ENCODE peak calls at places on chromosomes 2 and 18, in nine cellular contexts. One of them, this sample, is unnamed.

GRCh38 chr2:241017228-241017940 is 19.0 kb downstream of the SNED1 start:
- DNase-seq in head of caudate nucleus: peak; percentile 4
- DNase-seq in GM23248: no peak
- DNase-seq in aorta: no peak
- DNase-seq in choroid plexus epithelial cell: no peak
- DNase-seq in omental fat pad: no peak
- DNase-seq in Panc1: no peak
- DNase-seq in activated naive CD4-positive, alpha-beta T cell treated with Interleukin-2 at 50 U/mL for 16 hours: no peak
- DNase-seq in AG20443: no peak
- DNase-seq in this sample: no peak

GRCh38 chr2:147439986-147440385 is 404.8 kb upstream of the ACVR2A start:
- DNase-seq in Panc1: no peak
- DNase-seq in activated naive CD4-positive, alpha-beta T cell treated with Interleukin-2 at 50 U/mL for 16 hours: no peak
- DNase-seq in aorta: no peak
- DNase-seq in GM23248: no peak
- DNase-seq in omental fat pad: no peak
- DNase-seq in AG20443: no peak
- DNase-seq in head of caudate nucleus: no peak
- DNase-seq in choroid plexus epithelial cell: no peak
- DNase-seq in this sample: no peak

GRCh38 chr2:134836986-134837385 is 1.4 kb upstream of the ACMSD start:
- DNase-seq in choroid plexus epithelial cell: peak; percentile 37
- DNase-seq in activated naive CD4-positive, alpha-beta T cell treated with Interleukin-2 at 50 U/mL for 16 hours: no peak
- DNase-seq in omental fat pad: no peak
- DNase-seq in AG20443: peak; percentile 66
- DNase-seq in Panc1: no peak
- DNase-seq in GM23248: peak; percentile 88
- DNase-seq in head of caudate nucleus: no peak
- DNase-seq in aorta: no peak
- DNase-seq in this sample: peak; percentile 17

GRCh38 chr2:74373985-74374384 is 6.1 kb downstream of the DCTN1 start:
- DNase-seq in omental fat pad: no peak
- DNase-seq in GM23248: no peak
- DNase-seq in aorta: no peak
- DNase-seq in head of caudate nucleus: peak; percentile 49
- DNase-seq in activated naive CD4-positive, alpha-beta T cell treated with Interleukin-2 at 50 U/mL for 16 hours: no peak
- DNase-seq in choroid plexus epithelial cell: no peak
- DNase-seq in Panc1: no peak
- DNase-seq in AG20443: no peak
- DNase-seq in this sample: no peak

GRCh38 chr18:2935438-2936192 is 77.3 kb downstream of the LPIN2 start:
- DNase-seq in Panc1: no peak
- DNase-seq in choroid plexus epithelial cell: peak; percentile 67
- DNase-seq in GM23248: peak; percentile 31
- DNase-seq in omental fat pad: no peak
- DNase-seq in AG20443: no peak
- DNase-seq in aorta: no peak
- DNase-seq in head of caudate nucleus: no peak
- DNase-seq in activated naive CD4-positive, alpha-beta T cell treated with Interleukin-2 at 50 U/mL for 16 hours: no peak
- DNase-seq in this sample: peak; percentile 47

GRCh38 chr2:32772623-32773221 is 144.9 kb downstream of the TTC27 start:
- DNase-seq in Panc1: peak; percentile 42
- DNase-seq in AG20443: peak; percentile 80
- DNase-seq in aorta: no peak
- DNase-seq in omental fat pad: no peak
- DNase-seq in GM23248: peak; percentile 72
- DNase-seq in head of caudate nucleus: no peak
- DNase-seq in activated naive CD4-positive, alpha-beta T cell treated with Interleukin-2 at 50 U/mL for 16 hours: no peak
- DNase-seq in choroid plexus epithelial cell: peak; percentile 80
- DNase-seq in this sample: peak; percentile 76

GRCh38 chr2:109126501-109126860 is 2.5 kb upstream of the SH3RF3 start:
- DNase-seq in GM23248: peak; percentile 93
- DNase-seq in activated naive CD4-positive, alpha-beta T cell treated with Interleukin-2 at 50 U/mL for 16 hours: no peak
- DNase-seq in AG20443: peak; percentile 75
- DNase-seq in choroid plexus epithelial cell: peak; percentile 91
- DNase-seq in Panc1: no peak
- DNase-seq in head of caudate nucleus: no peak
- DNase-seq in aorta: peak; percentile 25
- DNase-seq in omental fat pad: no peak
- DNase-seq in this sample: peak; percentile 91

GRCh38 chr2:241980193-241980592 is 110.7 kb downstream of the RTP5 start:
- DNase-seq in GM23248: no peak
- DNase-seq in head of caudate nucleus: no peak
- DNase-seq in Panc1: no peak
- DNase-seq in choroid plexus epithelial cell: no peak
- DNase-seq in omental fat pad: no peak
- DNase-seq in aorta: no peak
- DNase-seq in activated naive CD4-positive, alpha-beta T cell treated with Interleukin-2 at 50 U/mL for 16 hours: no peak
- DNase-seq in AG20443: no peak
- DNase-seq in this sample: no peak

GRCh38 chr18:29083545-29083944 is 906.6 kb upstream of the CDH2 start:
- DNase-seq in aorta: no peak
- DNase-seq in omental fat pad: no peak
- DNase-seq in choroid plexus epithelial cell: peak; percentile 53
- DNase-seq in AG20443: peak; percentile 31
- DNase-seq in activated naive CD4-positive, alpha-beta T cell treated with Interleukin-2 at 50 U/mL for 16 hours: no peak
- DNase-seq in Panc1: no peak
- DNase-seq in GM23248: peak; percentile 44
- DNase-seq in head of caudate nucleus: no peak
- DNase-seq in this sample: no peak

GRCh38 chr2:182866095-182866460 is 359 bp downstream of the FRZB start:
- DNase-seq in GM23248: peak; percentile 47
- DNase-seq in AG20443: peak; percentile 26
- DNase-seq in Panc1: no peak
- DNase-seq in aorta: peak; percentile 80
- DNase-seq in activated naive CD4-positive, alpha-beta T cell treated with Interleukin-2 at 50 U/mL for 16 hours: no peak
- DNase-seq in omental fat pad: no peak
- DNase-seq in head of caudate nucleus: no peak
- DNase-seq in choroid plexus epithelial cell: peak; percentile 25
- DNase-seq in this sample: no peak

GRCh38 chr2:163407296-163407695 is 328.5 kb downstream of the FIGN start:
- DNase-seq in GM23248: no peak
- DNase-seq in choroid plexus epithelial cell: peak; percentile 41
- DNase-seq in Panc1: no peak
- DNase-seq in head of caudate nucleus: no peak
- DNase-seq in omental fat pad: no peak
- DNase-seq in AG20443: no peak
- DNase-seq in activated naive CD4-positive, alpha-beta T cell treated with Interleukin-2 at 50 U/mL for 16 hours: no peak
- DNase-seq in aorta: no peak
- DNase-seq in this sample: peak; percentile 75

GRCh38 chr2:31402388-31402787 is 12.2 kb downstream of the XDH start:
- DNase-seq in GM23248: peak; percentile 65
- DNase-seq in Panc1: no peak
- DNase-seq in choroid plexus epithelial cell: no peak
- DNase-seq in omental fat pad: no peak
- DNase-seq in AG20443: no peak
- DNase-seq in aorta: no peak
- DNase-seq in head of caudate nucleus: no peak
- DNase-seq in activated naive CD4-positive, alpha-beta T cell treated with Interleukin-2 at 50 U/mL for 16 hours: no peak
- DNase-seq in this sample: no peak

GRCh38 chr2:41869542-41870256 is 178.1 kb upstream of the PKDCC start:
- DNase-seq in omental fat pad: peak; percentile 77
- DNase-seq in aorta: peak; percentile 95
- DNase-seq in GM23248: peak; percentile 66
- DNase-seq in activated naive CD4-positive, alpha-beta T cell treated with Interleukin-2 at 50 U/mL for 16 hours: peak; percentile 75
- DNase-seq in AG20443: peak; percentile 80
- DNase-seq in Panc1: peak; percentile 35
- DNase-seq in choroid plexus epithelial cell: peak; percentile 79
- DNase-seq in head of caudate nucleus: peak; percentile 75
- DNase-seq in this sample: peak; percentile 77

GRCh38 chr2:240840435-240841060 is 20.5 kb upstream of the KIF1A start:
- DNase-seq in GM23248: peak; percentile 86
- DNase-seq in Panc1: peak; percentile 25
- DNase-seq in activated naive CD4-positive, alpha-beta T cell treated with Interleukin-2 at 50 U/mL for 16 hours: no peak
- DNase-seq in choroid plexus epithelial cell: peak; percentile 76
- DNase-seq in head of caudate nucleus: peak; percentile 77
- DNase-seq in AG20443: peak; percentile 92
- DNase-seq in omental fat pad: no peak
- DNase-seq in aorta: no peak
- DNase-seq in this sample: peak; percentile 65

GRCh38 chr18:9665311-9665710 is 42.8 kb upstream of the RAB31 start:
- DNase-seq in AG20443: no peak
- DNase-seq in GM23248: no peak
- DNase-seq in omental fat pad: no peak
- DNase-seq in head of caudate nucleus: no peak
- DNase-seq in activated naive CD4-positive, alpha-beta T cell treated with Interleukin-2 at 50 U/mL for 16 hours: no peak
- DNase-seq in aorta: no peak
- DNase-seq in choroid plexus epithelial cell: peak; percentile 21
- DNase-seq in Panc1: no peak
- DNase-seq in this sample: no peak

GRCh38 chr2:101718993-101719571 is 21.6 kb downstream of the MAP4K4 start:
- DNase-seq in activated naive CD4-positive, alpha-beta T cell treated with Interleukin-2 at 50 U/mL for 16 hours: peak; percentile 67
- DNase-seq in AG20443: peak; percentile 25
- DNase-seq in head of caudate nucleus: no peak
- DNase-seq in aorta: no peak
- DNase-seq in Panc1: no peak
- DNase-seq in GM23248: peak; percentile 50
- DNase-seq in omental fat pad: no peak
- DNase-seq in choroid plexus epithelial cell: no peak
- DNase-seq in this sample: no peak

GRCh38 chr2:230872968-230873669 is 8.4 kb downstream of the ITM2C start:
- DNase-seq in choroid plexus epithelial cell: no peak
- DNase-seq in GM23248: no peak
- DNase-seq in omental fat pad: no peak
- DNase-seq in activated naive CD4-positive, alpha-beta T cell treated with Interleukin-2 at 50 U/mL for 16 hours: no peak
- DNase-seq in AG20443: no peak
- DNase-seq in Panc1: no peak
- DNase-seq in aorta: no peak
- DNase-seq in head of caudate nucleus: no peak
- DNase-seq in this sample: no peak

GRCh38 chr2:70907130-70907756 is 28.5 kb upstream of the ATP6V1B1 start:
- DNase-seq in head of caudate nucleus: no peak
- DNase-seq in omental fat pad: no peak
- DNase-seq in AG20443: no peak
- DNase-seq in choroid plexus epithelial cell: peak; percentile 25
- DNase-seq in aorta: no peak
- DNase-seq in activated naive CD4-positive, alpha-beta T cell treated with Interleukin-2 at 50 U/mL for 16 hours: no peak
- DNase-seq in Panc1: no peak
- DNase-seq in GM23248: no peak
- DNase-seq in this sample: peak; percentile 68

GRCh38 chr18:63067939-63068338 is 251.6 kb downstream of the BCL2 start:
- DNase-seq in omental fat pad: no peak
- DNase-seq in head of caudate nucleus: no peak
- DNase-seq in activated naive CD4-positive, alpha-beta T cell treated with Interleukin-2 at 50 U/mL for 16 hours: no peak
- DNase-seq in Panc1: no peak
- DNase-seq in AG20443: no peak
- DNase-seq in choroid plexus epithelial cell: no peak
- DNase-seq in aorta: no peak
- DNase-seq in GM23248: no peak
- DNase-seq in this sample: no peak

GRCh38 chr2:231221761-231222160 is 23.3 kb downstream of the ARMC9 start:
- DNase-seq in omental fat pad: no peak
- DNase-seq in activated naive CD4-positive, alpha-beta T cell treated with Interleukin-2 at 50 U/mL for 16 hours: no peak
- DNase-seq in AG20443: no peak
- DNase-seq in aorta: no peak
- DNase-seq in Panc1: no peak
- DNase-seq in choroid plexus epithelial cell: no peak
- DNase-seq in GM23248: no peak
- DNase-seq in head of caudate nucleus: no peak
- DNase-seq in this sample: no peak

GRCh38 chr2:72115361-72116080 is 32.1 kb downstream of the CYP26B1 start:
- DNase-seq in Panc1: peak; percentile 58
- DNase-seq in choroid plexus epithelial cell: peak; percentile 83
- DNase-seq in AG20443: peak; percentile 97
- DNase-seq in omental fat pad: peak; percentile 51
- DNase-seq in GM23248: peak; percentile 94
- DNase-seq in head of caudate nucleus: peak; percentile 64
- DNase-seq in aorta: peak; percentile 94
- DNase-seq in activated naive CD4-positive, alpha-beta T cell treated with Interleukin-2 at 50 U/mL for 16 hours: no peak
- DNase-seq in this sample: peak; percentile 51

GRCh38 chr2:209463835-209464234 is 40.0 kb downstream of the MAP2 start:
- DNase-seq in GM23248: no peak
- DNase-seq in omental fat pad: no peak
- DNase-seq in Panc1: no peak
- DNase-seq in head of caudate nucleus: no peak
- DNase-seq in activated naive CD4-positive, alpha-beta T cell treated with Interleukin-2 at 50 U/mL for 16 hours: no peak
- DNase-seq in AG20443: no peak
- DNase-seq in aorta: no peak
- DNase-seq in choroid plexus epithelial cell: no peak
- DNase-seq in this sample: no peak

GRCh38 chr2:98037206-98037605 is 41.5 kb upstream of the TMEM131 start:
- DNase-seq in aorta: no peak
- DNase-seq in GM23248: no peak
- DNase-seq in choroid plexus epithelial cell: no peak
- DNase-seq in AG20443: no peak
- DNase-seq in Panc1: no peak
- DNase-seq in head of caudate nucleus: no peak
- DNase-seq in activated naive CD4-positive, alpha-beta T cell treated with Interleukin-2 at 50 U/mL for 16 hours: no peak
- DNase-seq in omental fat pad: no peak
- DNase-seq in this sample: no peak

GRCh38 chr18:21262979-21263378 is 20.9 kb downstream of the GREB1L start:
- DNase-seq in omental fat pad: no peak
- DNase-seq in activated naive CD4-positive, alpha-beta T cell treated with Interleukin-2 at 50 U/mL for 16 hours: no peak
- DNase-seq in Panc1: no peak
- DNase-seq in aorta: no peak
- DNase-seq in head of caudate nucleus: peak; percentile 20
- DNase-seq in AG20443: no peak
- DNase-seq in choroid plexus epithelial cell: no peak
- DNase-seq in GM23248: no peak
- DNase-seq in this sample: no peak

GRCh38 chr18:35032113-35032512 is 9.1 kb upstream of the MAPRE2 start:
- DNase-seq in GM23248: no peak
- DNase-seq in activated naive CD4-positive, alpha-beta T cell treated with Interleukin-2 at 50 U/mL for 16 hours: no peak
- DNase-seq in head of caudate nucleus: no peak
- DNase-seq in omental fat pad: no peak
- DNase-seq in aorta: no peak
- DNase-seq in choroid plexus epithelial cell: no peak
- DNase-seq in AG20443: no peak
- DNase-seq in Panc1: no peak
- DNase-seq in this sample: no peak

GRCh38 chr2:72007402-72007801 is 140.3 kb downstream of the CYP26B1 start:
- DNase-seq in AG20443: peak; percentile 4
- DNase-seq in GM23248: no peak
- DNase-seq in aorta: peak; percentile 51
- DNase-seq in head of caudate nucleus: no peak
- DNase-seq in Panc1: no peak
- DNase-seq in choroid plexus epithelial cell: no peak
- DNase-seq in activated naive CD4-positive, alpha-beta T cell treated with Interleukin-2 at 50 U/mL for 16 hours: no peak
- DNase-seq in omental fat pad: no peak
- DNase-seq in this sample: no peak

GRCh38 chr2:26805241-26805676 is 19.4 kb downstream of the CENPA start:
- DNase-seq in GM23248: peak; percentile 94
- DNase-seq in AG20443: peak; percentile 60
- DNase-seq in choroid plexus epithelial cell: peak; percentile 61
- DNase-seq in head of caudate nucleus: no peak
- DNase-seq in activated naive CD4-positive, alpha-beta T cell treated with Interleukin-2 at 50 U/mL for 16 hours: no peak
- DNase-seq in omental fat pad: no peak
- DNase-seq in Panc1: no peak
- DNase-seq in aorta: no peak
- DNase-seq in this sample: peak; percentile 77

GRCh38 chr2:55061534-55062344 is 11.5 kb upstream of the RTN4 start:
- DNase-seq in activated naive CD4-positive, alpha-beta T cell treated with Interleukin-2 at 50 U/mL for 16 hours: no peak
- DNase-seq in head of caudate nucleus: no peak
- DNase-seq in aorta: no peak
- DNase-seq in choroid plexus epithelial cell: no peak
- DNase-seq in GM23248: no peak
- DNase-seq in Panc1: no peak
- DNase-seq in AG20443: no peak
- DNase-seq in omental fat pad: no peak
- DNase-seq in this sample: no peak

GRCh38 chr2:150483532-150483931 is 3.9 kb downstream of the RND3 start:
- DNase-seq in head of caudate nucleus: no peak
- DNase-seq in GM23248: no peak
- DNase-seq in choroid plexus epithelial cell: no peak
- DNase-seq in activated naive CD4-positive, alpha-beta T cell treated with Interleukin-2 at 50 U/mL for 16 hours: no peak
- DNase-seq in aorta: no peak
- DNase-seq in Panc1: no peak
- DNase-seq in AG20443: no peak
- DNase-seq in omental fat pad: no peak
- DNase-seq in this sample: no peak

GRCh38 chr2:220966636-220967035 is 605.5 kb downstream of the EPHA4 start:
- DNase-seq in GM23248: peak; percentile 81
- DNase-seq in Panc1: no peak
- DNase-seq in choroid plexus epithelial cell: peak; percentile 64
- DNase-seq in omental fat pad: no peak
- DNase-seq in aorta: no peak
- DNase-seq in activated naive CD4-positive, alpha-beta T cell treated with Interleukin-2 at 50 U/mL for 16 hours: no peak
- DNase-seq in head of caudate nucleus: no peak
- DNase-seq in AG20443: peak; percentile 75
- DNase-seq in this sample: peak; percentile 8

GRCh38 chr2:223262946-223263345 is 211.0 kb downstream of the KCNE4 start:
- DNase-seq in omental fat pad: no peak
- DNase-seq in choroid plexus epithelial cell: peak; percentile 35
- DNase-seq in AG20443: peak; percentile 57
- DNase-seq in activated naive CD4-positive, alpha-beta T cell treated with Interleukin-2 at 50 U/mL for 16 hours: no peak
- DNase-seq in head of caudate nucleus: no peak
- DNase-seq in GM23248: peak; percentile 57
- DNase-seq in aorta: no peak
- DNase-seq in Panc1: no peak
- DNase-seq in this sample: peak; percentile 14

This sample was measured in fibroblast of villous mesenchyme.